ENCODE peak calls at places on chromosomes 13 and 19, in five cellular contexts. U is CD4-positive, alpha-beta T cell; B is astrocyte of the cerebellum; D is HFF-Myc; L is IMR-90. O is an unnamed sample.

GRCh38 chr13:110319774-110320509 is 12.9 kb downstream of the COL4A2 start:
- DNase-seq in U (no peak), B (peak), D (no peak), L (peak), O (no peak)

GRCh38 chr13:111577429-111577828 is 257.0 kb downstream of the TEX29 start:
- DNase-seq in U (no peak), D (no peak), L (no peak), B (no peak), O (no peak)

GRCh38 chr19:7912697-7913564 is 1.7 kb upstream of the TGFBR3L start:
- DNase-seq in L (no peak), D (no peak), U (no peak), B (no peak), O (no peak)

GRCh38 chr13:32125746-32126145 is 94.2 kb downstream of the FRY start:
- DNase-seq in U (no peak), B (no peak), L (no peak), D (no peak), O (no peak)

GRCh38 chr13:99805361-99805760 is 166.2 kb downstream of the ZIC5 start:
- DNase-seq in U (no peak), D (no peak), L (no peak), B (no peak), O (no peak)

GRCh38 chr13:29105779-29106178 is 285.6 kb downstream of the MTUS2 start:
- DNase-seq in B (no peak), U (no peak), D (no peak), L (no peak), O (no peak)

GRCh38 chr13:36850790-36851438 is 31.9 kb downstream of the RFXAP start:
- DNase-seq in L (no peak), D (no peak), B (no peak), U (no peak), O (no peak)

GRCh38 chr13:109425821-109426689 is 360.3 kb downstream of the IRS2 start:
- DNase-seq in L (no peak), D (no peak), U (no peak), B (no peak), O (no peak)

GRCh38 chr19:20925481-20925880 is 2.4 kb downstream of the ZNF85 start:
- DNase-seq in L (no peak), U (no peak), B (no peak), D (no peak), O (no peak)

GRCh38 chr13:55664178-55664577 is 1476.5 kb upstream of the PRR20A start:
- DNase-seq in D (no peak), U (no peak), B (no peak), L (no peak), O (no peak)

GRCh38 chr19:49366110-49366509 is 2.4 kb downstream of the DKKL1 start:
- DNase-seq in L (no peak), B (no peak), U (no peak), D (no peak), O (no peak)

DNA sequence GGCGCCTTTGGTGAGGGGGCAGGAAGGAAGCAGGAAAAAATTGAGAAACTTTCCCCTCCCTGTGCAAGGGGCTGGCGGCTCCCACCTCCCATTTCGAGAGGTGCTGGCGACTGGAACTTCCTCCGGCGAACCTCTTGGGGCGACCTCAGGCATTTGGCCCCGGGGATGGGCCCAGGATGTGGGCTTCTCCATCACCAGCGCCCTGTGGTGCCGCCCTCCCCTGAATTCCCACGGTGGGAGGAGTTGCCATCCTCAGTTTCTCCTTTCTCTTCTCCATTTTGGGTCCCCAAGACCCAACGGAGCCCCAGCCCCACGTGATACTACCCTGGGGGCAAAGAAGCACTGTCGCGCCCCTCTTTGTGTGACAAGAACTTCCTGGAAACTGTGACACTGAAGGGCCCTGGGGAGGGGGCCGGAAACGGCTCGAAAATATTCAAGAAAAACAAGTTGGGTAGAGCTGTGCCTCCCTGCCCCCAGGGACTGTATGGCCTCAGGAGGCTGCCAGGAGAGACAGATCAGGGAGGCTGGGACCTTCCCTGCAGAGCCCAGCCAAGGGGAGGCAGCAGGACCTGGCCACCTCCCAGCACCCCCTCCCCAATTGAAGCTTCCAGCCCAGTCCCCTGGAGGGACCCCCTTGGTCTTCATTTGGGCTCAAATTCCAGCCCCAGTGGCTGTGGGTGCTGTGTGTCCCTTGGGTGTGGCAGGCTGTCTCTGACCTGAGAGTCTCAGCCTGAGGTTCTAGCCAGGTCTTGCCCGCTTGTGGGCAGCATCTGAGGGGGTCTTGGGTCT is 16.2 kb upstream of the AP1M2 start:
- DNase-seq in L (no peak), B (no peak), U (peak), D (no peak), O (no peak)
- TF ChIP-seq CTCF in L (no peak), B (no peak), U (no peak), D (no peak), O (no peak)

DNA sequence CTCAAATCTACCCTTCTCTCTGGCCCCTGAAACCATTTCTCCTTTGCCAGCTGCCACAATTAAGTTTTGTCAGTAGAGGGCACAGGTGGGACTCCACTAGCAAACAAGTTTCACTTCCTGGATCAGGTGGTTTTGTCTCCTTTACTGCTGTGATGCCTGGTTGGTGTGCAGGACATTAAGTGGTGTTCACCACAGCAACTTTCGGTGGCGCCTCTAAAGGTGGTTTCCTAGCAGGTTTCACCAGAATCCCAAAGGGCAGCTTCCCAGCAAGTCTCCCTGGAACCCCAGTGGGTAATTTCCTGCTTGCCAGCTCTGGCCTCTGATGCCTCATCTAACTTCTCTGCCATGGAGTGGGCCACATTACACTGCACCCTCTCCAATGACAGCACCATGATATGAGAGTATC is 16.6 kb downstream of the MED4 start:
- DNase-seq in U (no peak), D (no peak), L (no peak), B (no peak), O (no peak)
- TF ChIP-seq CTCF in U (no peak), D (peak), L (no peak), B (peak), O (no peak)

DNA sequence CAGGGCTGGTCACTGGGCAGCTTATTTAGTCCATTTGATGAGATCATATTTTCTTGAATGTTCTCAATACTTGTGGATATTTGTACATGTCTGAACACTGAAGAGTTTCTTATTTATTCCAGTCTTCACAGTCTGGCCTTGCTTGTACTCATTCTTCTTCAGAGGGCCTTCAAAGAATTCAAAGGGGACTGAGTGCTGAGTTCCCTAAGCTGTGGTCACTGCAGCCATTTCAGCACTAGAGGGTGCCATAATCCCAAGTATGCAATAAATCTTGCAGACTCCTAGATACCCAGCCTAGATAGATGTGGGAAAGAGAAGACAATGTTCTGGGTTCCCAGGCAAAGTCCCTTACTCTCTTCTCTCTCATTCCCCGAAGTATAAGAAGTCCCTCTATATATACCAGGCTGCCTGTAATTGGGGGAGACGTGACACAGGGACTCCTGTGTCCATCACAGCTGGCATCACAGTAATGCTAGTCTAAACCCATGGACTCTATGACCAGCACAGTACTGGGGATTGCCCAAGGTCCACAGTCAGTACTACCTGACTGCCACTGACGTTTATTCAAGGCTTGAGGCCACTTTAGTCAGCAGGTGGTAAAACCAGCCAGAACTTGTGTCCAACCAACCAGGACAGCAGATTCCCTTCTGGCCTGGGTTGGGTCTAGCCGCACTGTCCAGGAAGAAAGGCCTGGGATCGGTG is 8.9 kb upstream of the VN1R1 start:
- DNase-seq in U (no peak), L (peak), D (no peak), B (no peak), O (no peak)
- TF ChIP-seq CTCF in U (no peak), L (peak), D (peak), B (no peak), O (peak)

DNA sequence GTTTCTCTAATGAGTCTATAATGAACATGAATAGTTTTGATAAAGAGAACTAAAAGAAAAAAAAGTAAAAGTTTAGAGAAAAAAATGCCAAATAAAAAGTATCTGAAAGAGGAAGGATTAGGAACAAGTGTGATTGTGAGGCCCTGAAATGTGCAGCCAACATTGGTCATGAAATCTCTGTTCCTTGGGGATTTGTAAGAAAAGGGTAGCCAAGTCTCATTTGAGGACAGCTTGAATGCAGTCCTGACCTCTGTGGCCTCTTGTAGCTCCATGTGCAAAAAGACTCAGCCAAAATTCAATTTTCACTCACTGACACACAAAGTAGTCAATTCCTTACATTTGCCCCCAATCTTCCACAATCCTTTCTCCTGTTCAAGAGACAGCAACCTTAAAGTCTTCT is 167.9 kb downstream of the KLF12 start:
- DNase-seq in B (no peak), D (no peak), L (no peak), U (no peak), O (no peak)
- TF ChIP-seq CTCF in B (no peak), D (no peak), L (no peak), U (no peak), O (no peak)

DNA sequence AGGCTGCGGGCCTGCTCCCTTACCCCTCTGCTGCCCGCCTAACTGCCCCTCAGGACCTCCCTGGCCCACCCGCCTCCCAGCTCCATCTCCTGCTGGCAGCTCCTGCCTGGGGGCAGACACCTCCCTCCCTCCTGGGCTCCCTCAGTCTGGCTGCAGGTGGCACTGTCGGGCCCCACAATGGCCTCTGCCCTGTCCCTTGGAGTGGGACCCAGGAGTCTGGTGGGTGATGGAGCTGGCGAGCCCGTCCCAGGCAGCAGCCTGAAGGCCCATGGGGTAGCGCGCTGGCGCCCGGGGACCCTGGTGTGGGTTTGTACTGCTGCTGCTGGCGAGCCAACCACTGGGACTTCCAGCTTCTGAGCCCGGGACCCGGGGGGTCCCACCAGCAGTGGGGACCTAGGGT is 83.6 kb downstream of the KDM4B start:
- DNase-seq in U (no peak), D (no peak), B (no peak), L (no peak), O (no peak)
- TF ChIP-seq CTCF in U (no peak), D (no peak), B (peak), L (no peak), O (no peak)

GRCh38 chr19:2543463-2544442 is 67.8 kb downstream of the GADD45B start:
- DNase-seq in U (peak), D (peak), L (peak), B (peak), O (peak)

GRCh38 chr19:2538096-2538757 is 62.3 kb downstream of the GADD45B start:
- DNase-seq in B (no peak), U (no peak), D (no peak), L (no peak), O (no peak)

GRCh38 chr19:2540251-2540645 is 64.3 kb downstream of the GADD45B start:
- DNase-seq in B (no peak), L (no peak), D (no peak), U (no peak), O (no peak)

GRCh38 chr19:2542341-2543069 is 66.6 kb downstream of the GADD45B start:
- DNase-seq in U (no peak), B (no peak), D (no peak), L (peak), O (no peak)

GRCh38 chr19:2540646-2541454 is 64.9 kb downstream of the GADD45B start:
- DNase-seq in L (peak), B (peak), U (no peak), D (peak), O (peak)
- TF ChIP-seq CTCF in L (peak), B (peak), U (no peak), D (peak), O (peak)

O was measured in AG09319.